ENCODE peak calls at places on chromosomes 11 and 22, in eight cellular contexts. F, W, R, E, O, J, L and S are unnamed samples.

GRCh38 chr11:13207665-13208594 is 69.7 kb upstream of the BMAL1 start:
- DNase-seq in F (peak; percentile 38), W (no peak), R (peak; percentile 54), E (no peak), O (peak; percentile 27), J (peak; percentile 84), L (no peak), S (no peak)

GRCh38 chr11:46315033-46315738 is 32.1 kb upstream of the DGKZ start:
- DNase-seq in F (peak; percentile 86), W (peak; percentile 80), R (no peak), E (peak; percentile 60), O (peak; percentile 52), J (peak; percentile 71), L (peak; percentile 84), S (peak; percentile 41)

GRCh38 chr11:117221775-117222517 is 9.9 kb downstream of the PCSK7 start:
- DNase-seq in F (no peak), W (peak; percentile 75), R (no peak), E (peak; percentile 69), O (peak; percentile 79), J (peak; percentile 72), L (no peak), S (no peak)

GRCh38 chr11:60377737-60378136 is 595 bp upstream of the MS4A7 start:
- DNase-seq in F (no peak), W (peak; percentile 34), R (peak; percentile 79), E (peak; percentile 42), O (peak; percentile 18), J (no peak), L (no peak), S (peak; percentile 47)

GRCh38 chr22:39923689-39924088 is 22.8 kb downstream of the GRAP2 start:
- DNase-seq in F (no peak), W (no peak), R (no peak), E (no peak), O (no peak), J (no peak), L (no peak), S (no peak)

GRCh38 chr22:45096256-45096907 is 67.3 kb upstream of the NUP50 start:
- DNase-seq in F (peak; percentile 49), W (peak; percentile 72), R (no peak), E (no peak), O (peak; percentile 31), J (peak; percentile 58), L (peak; percentile 70), S (no peak)

GRCh38 chr11:88535916-88536547 is 198.5 kb upstream of the CTSC start:
- DNase-seq in F (no peak), W (no peak), R (no peak), E (no peak), O (no peak), J (peak; percentile 92), L (no peak), S (peak; percentile 15)

GRCh38 chr11:113179181-113179701 is 135.1 kb upstream of the TTC12 start:
- DNase-seq in F (no peak), W (no peak), R (no peak), E (no peak), O (no peak), J (no peak), L (no peak), S (no peak)

GRCh38 chr11:43576834-43577521 is 103.6 kb upstream of the HSD17B12 start:
- DNase-seq in F (peak; percentile 84), W (peak; percentile 90), R (no peak), E (peak; percentile 35), O (no peak), J (peak; percentile 49), L (peak; percentile 5), S (no peak)

GRCh38 chr11:126992065-126992803 is 8.3 kb downstream of the KIRREL3 start:
- DNase-seq in F (no peak), W (no peak), R (no peak), E (no peak), O (no peak), J (peak; percentile 98), L (no peak), S (no peak)

GRCh38 chr11:83537131-83537610 is 251.0 kb upstream of the CCDC90B start:
- DNase-seq in F (no peak), W (no peak), R (no peak), E (no peak), O (no peak), J (no peak), L (no peak), S (no peak)

GRCh38 chr11:62217191-62217748 is 8.8 kb downstream of the SCGB2A1 start:
- DNase-seq in F (peak; percentile 40), W (no peak), R (no peak), E (no peak), O (no peak), J (no peak), L (no peak), S (no peak)

GRCh38 chr22:28894320-28894719 is 10.9 kb downstream of the ZNRF3 start:
- DNase-seq in F (no peak), W (no peak), R (no peak), E (peak; percentile 47), O (no peak), J (no peak), L (no peak), S (no peak)

GRCh38 chr11:112852141-112852853 is 108.9 kb upstream of the NCAM1 start:
- DNase-seq in F (no peak), W (no peak), R (no peak), E (no peak), O (no peak), J (no peak), L (no peak), S (no peak)

GRCh38 chr11:119803726-119804294 is 74.8 kb upstream of the NECTIN1 start:
- DNase-seq in F (no peak), W (no peak), R (peak; percentile 34), E (no peak), O (no peak), J (no peak), L (no peak), S (no peak)

GRCh38 chr11:123183391-123184099 is 11.5 kb downstream of the CLMP start:
- DNase-seq in F (no peak), W (no peak), R (no peak), E (no peak), O (no peak), J (no peak), L (no peak), S (no peak)

GRCh38 chr11:2385156-2386151 is 8.3 kb downstream of the CD81 start:
- DNase-seq in F (no peak), W (no peak), R (no peak), E (no peak), O (no peak), J (no peak), L (peak; percentile 33), S (peak; percentile 55)

GRCh38 chr11:2388431-2389024 is 11.4 kb downstream of the CD81 start:
- DNase-seq in F (no peak), W (no peak), R (no peak), E (no peak), O (no peak), J (no peak), L (no peak), S (no peak)

GRCh38 chr11:2389344-2390026 is 11.1 kb upstream of the TSSC4 start:
- DNase-seq in F (no peak), W (no peak), R (no peak), E (no peak), O (no peak), J (no peak), L (no peak), S (no peak)

GRCh38 chr11:2386591-2386990 is 9.5 kb downstream of the CD81 start:
- DNase-seq in F (no peak), W (no peak), R (no peak), E (no peak), O (no peak), J (no peak), L (no peak), S (no peak)

DNA sequence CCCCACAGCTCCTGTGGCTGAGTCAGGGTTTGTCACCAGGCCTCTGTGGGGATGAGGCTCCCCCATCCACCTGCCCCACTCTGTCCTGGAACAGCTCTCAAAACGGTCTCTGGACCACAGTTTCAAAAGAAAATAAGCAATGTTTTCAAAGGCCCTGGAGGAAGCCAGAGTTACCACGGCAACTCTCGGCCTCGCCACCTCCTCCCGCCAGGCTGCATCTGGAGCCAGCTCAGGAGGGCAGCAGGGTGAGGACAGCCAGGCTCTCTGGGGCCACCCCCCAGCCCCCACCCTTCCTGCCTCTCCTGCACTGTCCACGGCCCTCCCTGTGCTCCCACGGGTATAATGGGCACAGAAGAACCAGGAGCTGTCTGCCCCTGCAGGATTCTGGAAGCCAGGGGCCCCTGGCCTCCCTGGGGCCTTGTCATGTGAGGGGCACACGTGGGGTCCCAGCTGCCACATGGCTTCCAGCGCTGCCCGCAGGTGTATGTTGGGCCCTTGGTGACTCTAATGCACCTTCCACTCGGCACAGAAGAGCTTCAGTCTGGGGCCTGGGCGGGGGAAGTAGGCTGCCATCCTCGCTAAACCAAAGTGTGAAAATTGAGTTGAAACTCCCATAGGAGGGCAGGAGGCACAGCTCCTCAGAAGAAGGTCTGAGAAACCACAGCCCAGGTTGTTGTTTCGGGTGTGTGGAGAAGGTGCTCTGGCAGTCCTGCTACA is 10.3 kb downstream of the CD81 start:
- DNase-seq in F (no peak), W (no peak), R (no peak), E (no peak), O (no peak), J (peak; percentile 52), L (no peak), S (no peak)
- H3K4me3 ChIP-seq in F (no peak overlapping the region), W (no peak overlapping the region), R (peak overlapping the region; percentile 11), E (peak overlapping the region; percentile 27), O (no peak overlapping the region), J (no peak overlapping the region), L (no peak overlapping the region), S (peak overlapping the region; percentile 60)

DNA sequence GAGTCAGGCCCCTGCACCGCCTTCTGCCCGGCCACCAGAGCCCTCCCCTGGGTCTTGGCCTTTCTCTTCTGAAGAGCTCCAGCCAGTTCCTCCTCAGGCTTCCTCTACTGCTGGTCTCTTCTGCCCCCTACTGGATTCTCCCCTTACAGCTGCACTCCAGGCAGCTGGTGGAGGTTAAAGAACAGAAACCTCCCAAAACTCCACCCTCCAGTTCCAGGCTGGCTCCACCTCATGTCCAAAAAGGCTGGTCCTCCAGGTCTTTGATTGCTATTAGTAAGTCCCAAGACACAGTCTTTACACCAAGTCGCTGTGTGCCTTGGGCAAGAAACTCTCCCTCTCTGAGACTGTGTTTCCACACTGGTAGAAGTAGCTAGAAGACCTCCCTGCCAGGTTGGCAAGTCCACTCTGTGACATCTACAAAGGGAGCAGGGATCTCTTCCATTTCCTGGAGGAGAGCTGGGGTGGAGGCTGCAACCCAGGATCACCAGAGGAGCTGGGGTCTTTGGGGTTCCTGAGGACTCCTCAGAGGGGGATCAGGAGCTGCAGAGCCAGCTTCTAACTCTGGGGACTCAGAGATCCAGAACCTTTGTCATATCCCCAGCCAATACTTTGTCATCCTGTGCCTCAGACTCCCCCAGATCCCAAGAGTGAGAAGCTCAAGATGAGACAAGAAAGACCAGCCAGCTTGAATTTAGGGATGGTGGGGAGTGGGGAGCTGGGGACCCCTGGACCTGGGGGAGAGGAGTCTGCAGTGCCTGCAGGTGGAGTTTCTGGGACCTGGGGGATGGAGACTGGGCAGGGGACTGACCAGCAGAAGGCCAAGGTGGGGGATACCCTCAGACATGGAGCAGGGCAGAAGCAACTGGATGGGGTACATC is 3.4 kb upstream of the IGLL5 start:
- DNase-seq in F (peak; percentile 99), W (peak; percentile 76), R (no peak), E (peak; percentile 37), O (peak; percentile 35), J (peak; percentile 45), L (peak; percentile 92), S (no peak)
- TF ChIP-seq CTCF in F (no peak), W (no peak), R (peak; percentile 62), E (peak; percentile 73), O (peak; percentile 53), J (peak; percentile 67), L (peak; percentile 99), S (peak; percentile 77)

GRCh38 chr22:17907731-17908051 is 116.7 kb downstream of the MICAL3 start:
- DNase-seq in F (no peak), W (no peak), R (no peak), E (no peak), O (no peak), J (no peak), L (no peak), S (no peak)
- H3K36me3 ChIP-seq in F (peaks cover 37% of the 10 kb centered on the region), W (no peaks in the 10 kb centered on the region), R (peaks cover 18% of the 10 kb centered on the region), E (peaks cover 18% of the 10 kb centered on the region), O (no peaks in the 10 kb centered on the region), J (peaks cover 18% of the 10 kb centered on the region), L (peaks cover 37% of the 10 kb centered on the region), S (peaks cover 2% of the 10 kb centered on the region)

GRCh38 chr11:68763926-68764657 is 12.8 kb upstream of the TESMIN start:
- DNase-seq in F (no peak), W (no peak), R (no peak), E (no peak), O (no peak), J (no peak), L (no peak), S (no peak)
- H3K4me3 ChIP-seq in F (no peak overlapping the region), W (no peak overlapping the region), R (no peak overlapping the region), E (no peak overlapping the region), O (no peak overlapping the region), J (no peak overlapping the region), L (no peak overlapping the region), S (no peak overlapping the region)